ENCODE peak calls at places on chromosome 14, in four cellular contexts. V, T, B and R are unnamed samples.

GRCh38 chr14:77184396-77185092 is 2.9 kb downstream of the TMEM63C start:
- DNase-seq in V (no peak), T (no peak), B (no peak), R (peak)

GRCh38 chr14:94048676-94049624 is 22.8 kb downstream of the OTUB2 start:
- DNase-seq in V (no peak), T (no peak), B (no peak), R (no peak)

GRCh38 chr14:60064491-60065072 is 27.1 kb upstream of the PCNX4 start:
- DNase-seq in V (no peak), T (peak), B (no peak), R (peak)

GRCh38 chr14:63212776-63213500 is 8.7 kb downstream of the RHOJ start:
- DNase-seq in V (no peak), T (no peak), B (no peak), R (peak)

GRCh38 chr14:20428010-20428365 is 8.0 kb downstream of the KLHL33 start:
- DNase-seq in V (no peak), T (no peak), B (no peak), R (no peak)

GRCh38 chr14:102891556-102891955 is 30.9 kb upstream of the AMN start:
- DNase-seq in V (no peak), T (no peak), B (no peak), R (no peak)

GRCh38 chr14:99576304-99576703 is 27.7 kb downstream of the CCDC85C start:
- DNase-seq in V (no peak), T (no peak), B (no peak), R (no peak)

GRCh38 chr14:44463386-44464004 is 43.6 kb downstream of the FSCB start:
- DNase-seq in V (no peak), T (no peak), B (no peak), R (no peak)